ENCODE peak calls at places on chromosomes 11 and 22, in eight cellular contexts. One of them, this sample, is unnamed.

GRCh38 chr11:116328410-116328809 is 444.4 kb downstream of the BUD13 start:
- DNase-seq in GM12878: no peak
- DNase-seq in A549: no peak
- DNase-seq in HepG2: no peak
- DNase-seq in H1: no peak
- DNase-seq in IMR-90: no peak
- DNase-seq in SK-N-SH: no peak
- DNase-seq in K562: no peak
- DNase-seq in this sample: no peak

GRCh38 chr22:19871023-19871844 is 16.6 kb upstream of the GNB1L start:
- DNase-seq in H1: no peak
- DNase-seq in IMR-90: no peak
- DNase-seq in HepG2: no peak
- DNase-seq in GM12878: no peak
- DNase-seq in SK-N-SH: no peak
- DNase-seq in K562: no peak
- DNase-seq in A549: no peak
- DNase-seq in this sample: no peak

GRCh38 chr11:105790841-105791240 is 181.0 kb downstream of the GRIA4 start:
- DNase-seq in GM12878: no peak
- DNase-seq in K562: no peak
- DNase-seq in IMR-90: no peak
- DNase-seq in H1: no peak
- DNase-seq in HepG2: no peak
- DNase-seq in SK-N-SH: no peak
- DNase-seq in A549: no peak
- DNase-seq in this sample: no peak

GRCh38 chr22:24289138-24289537 is 18.5 kb downstream of the SPECC1L start:
- DNase-seq in HepG2: no peak
- DNase-seq in K562: no peak
- DNase-seq in SK-N-SH: no peak
- DNase-seq in GM12878: no peak
- DNase-seq in IMR-90: peak; percentile 84
- DNase-seq in H1: no peak
- DNase-seq in A549: no peak
- DNase-seq in this sample: no peak

GRCh38 chr22:46007003-46007847 is 30.3 kb upstream of the WNT7B start:
- DNase-seq in HepG2: no peak
- DNase-seq in IMR-90: peak; percentile 72
- DNase-seq in K562: no peak
- DNase-seq in H1: no peak
- DNase-seq in GM12878: no peak
- DNase-seq in SK-N-SH: peak; percentile 48
- DNase-seq in A549: peak; percentile 66
- DNase-seq in this sample: peak; percentile 74

GRCh38 chr11:35142481-35143207 is 3.7 kb downstream of the CD44 start:
- DNase-seq in IMR-90: peak; percentile 82
- DNase-seq in HepG2: peak; percentile 20
- DNase-seq in SK-N-SH: no peak
- DNase-seq in H1: no peak
- DNase-seq in A549: no peak
- DNase-seq in K562: peak; percentile 24
- DNase-seq in GM12878: no peak
- DNase-seq in this sample: no peak

GRCh38 chr11:19243143-19243542 is 2.4 kb upstream of the E2F8 start:
- DNase-seq in K562: no peak
- DNase-seq in GM12878: no peak
- DNase-seq in IMR-90: no peak
- DNase-seq in A549: no peak
- DNase-seq in HepG2: no peak
- DNase-seq in SK-N-SH: no peak
- DNase-seq in H1: no peak
- DNase-seq in this sample: no peak

GRCh38 chr11:117840881-117841581 is 16.5 kb upstream of the FXYD2 start:
- DNase-seq in GM12878: no peak
- DNase-seq in HepG2: no peak
- DNase-seq in A549: no peak
- DNase-seq in SK-N-SH: no peak
- DNase-seq in H1: no peak
- DNase-seq in K562: no peak
- DNase-seq in IMR-90: no peak
- DNase-seq in this sample: no peak

GRCh38 chr11:26905368-26905767 is 88.5 kb upstream of the FIBIN start:
- DNase-seq in A549: no peak
- DNase-seq in H1: no peak
- DNase-seq in GM12878: no peak
- DNase-seq in SK-N-SH: peak; percentile 2
- DNase-seq in IMR-90: peak; percentile 4
- DNase-seq in HepG2: no peak
- DNase-seq in K562: no peak
- DNase-seq in this sample: no peak

GRCh38 chr11:17410606-17411379 is 22.3 kb upstream of the KCNJ11 start:
- DNase-seq in SK-N-SH: no peak
- DNase-seq in H1: no peak
- DNase-seq in A549: no peak
- DNase-seq in GM12878: no peak
- DNase-seq in K562: no peak
- DNase-seq in IMR-90: no peak
- DNase-seq in HepG2: no peak
- DNase-seq in this sample: no peak
- TF ChIP-seq RAD21 in SK-N-SH: no peak
- TF ChIP-seq RAD21 in H1: no peak
- TF ChIP-seq RAD21 in A549: no peak
- TF ChIP-seq RAD21 in GM12878: no peak
- TF ChIP-seq RAD21 in K562: no peak
- TF ChIP-seq RAD21 in IMR-90: no peak
- TF ChIP-seq RAD21 in HepG2: no peak
- TF ChIP-seq RAD21 in this sample: no peak

GRCh38 chr11:23404225-23405160 is 544.2 kb upstream of the CCDC179 start:
- DNase-seq in H1: no peak
- DNase-seq in HepG2: no peak
- DNase-seq in GM12878: no peak
- DNase-seq in K562: no peak
- DNase-seq in A549: no peak
- DNase-seq in IMR-90: no peak
- DNase-seq in SK-N-SH: no peak
- DNase-seq in this sample: no peak
- TF ChIP-seq RAD21 in H1: no peak
- TF ChIP-seq RAD21 in HepG2: no peak
- TF ChIP-seq RAD21 in GM12878: no peak
- TF ChIP-seq RAD21 in K562: no peak
- TF ChIP-seq RAD21 in A549: no peak
- TF ChIP-seq RAD21 in IMR-90: no peak
- TF ChIP-seq RAD21 in SK-N-SH: no peak
- TF ChIP-seq RAD21 in this sample: no peak

DNA sequence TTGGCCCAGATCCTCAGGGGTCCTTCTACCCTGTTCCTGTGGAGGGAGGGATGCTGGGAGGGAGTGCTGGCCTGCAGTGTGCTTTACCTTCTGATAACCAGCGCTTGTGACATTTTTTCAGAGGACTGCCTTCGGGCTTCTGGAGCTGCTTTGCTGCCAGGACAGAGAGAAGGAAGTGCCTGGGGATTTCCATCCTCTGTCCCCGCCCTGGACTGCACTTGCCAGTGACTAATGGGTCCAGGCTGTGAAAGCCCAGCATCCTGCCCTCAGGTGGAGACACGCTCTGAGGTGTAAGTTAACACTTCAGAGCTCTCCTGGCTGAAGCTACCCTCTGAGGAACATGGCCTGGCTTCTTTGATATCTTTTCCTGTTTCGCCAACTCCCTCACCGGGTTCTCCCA is 158.7 kb upstream of the SYT13 start:
- DNase-seq in GM12878: no peak
- DNase-seq in A549: peak; percentile 11
- DNase-seq in IMR-90: no peak
- DNase-seq in H1: no peak
- DNase-seq in HepG2: no peak
- DNase-seq in SK-N-SH: no peak
- DNase-seq in K562: no peak
- DNase-seq in this sample: no peak
- TF ChIP-seq RAD21 in GM12878: no peak
- TF ChIP-seq RAD21 in A549: no peak
- TF ChIP-seq RAD21 in IMR-90: no peak
- TF ChIP-seq RAD21 in H1: no peak
- TF ChIP-seq RAD21 in HepG2: no peak
- TF ChIP-seq RAD21 in SK-N-SH: no peak
- TF ChIP-seq RAD21 in K562: no peak
- TF ChIP-seq RAD21 in this sample: no peak

GRCh38 chr22:50178871-50179869 is 6.5 kb upstream of the TRABD start:
- DNase-seq in A549: no peak
- DNase-seq in IMR-90: no peak
- DNase-seq in H1: no peak
- DNase-seq in SK-N-SH: no peak
- DNase-seq in K562: no peak
- DNase-seq in HepG2: no peak
- DNase-seq in GM12878: no peak
- DNase-seq in this sample: no peak
- TF ChIP-seq RAD21 in A549: no peak
- TF ChIP-seq RAD21 in IMR-90: no peak
- TF ChIP-seq RAD21 in H1: no peak
- TF ChIP-seq RAD21 in SK-N-SH: no peak
- TF ChIP-seq RAD21 in K562: no peak
- TF ChIP-seq RAD21 in HepG2: no peak
- TF ChIP-seq RAD21 in GM12878: no peak
- TF ChIP-seq RAD21 in this sample: no peak

DNA sequence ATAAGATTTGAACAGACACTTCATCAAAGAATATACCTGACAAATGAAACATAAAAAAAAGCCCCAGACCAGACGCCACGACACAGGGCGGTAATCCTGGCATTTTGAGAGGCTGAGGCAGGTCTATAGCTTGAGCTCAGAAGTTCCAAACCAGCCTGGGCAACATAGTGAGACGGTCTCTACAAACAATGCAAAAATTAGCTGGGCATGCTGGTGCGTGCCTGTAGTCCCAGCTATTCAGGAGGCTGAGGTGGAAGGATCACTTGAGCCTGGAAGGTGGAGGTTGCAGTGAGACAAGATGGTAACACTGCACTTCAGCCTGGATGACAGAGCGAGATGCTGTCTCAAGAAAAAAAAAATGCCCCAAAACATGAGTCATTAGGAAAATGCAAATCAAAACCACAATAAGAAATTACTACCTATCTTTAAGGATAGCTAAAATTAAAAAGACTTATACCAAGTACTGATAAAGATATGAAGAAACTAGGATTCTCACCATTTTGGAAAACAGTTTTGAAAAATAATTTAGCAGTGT is 91.7 kb upstream of the GRAMD1B start:
- DNase-seq in A549: no peak
- DNase-seq in H1: no peak
- DNase-seq in GM12878: no peak
- DNase-seq in SK-N-SH: no peak
- DNase-seq in K562: no peak
- DNase-seq in HepG2: no peak
- DNase-seq in IMR-90: no peak
- DNase-seq in this sample: no peak
- TF ChIP-seq RAD21 in A549: no peak
- TF ChIP-seq RAD21 in H1: no peak
- TF ChIP-seq RAD21 in GM12878: no peak
- TF ChIP-seq RAD21 in SK-N-SH: no peak
- TF ChIP-seq RAD21 in K562: no peak
- TF ChIP-seq RAD21 in HepG2: no peak
- TF ChIP-seq RAD21 in IMR-90: no peak
- TF ChIP-seq RAD21 in this sample: no peak

GRCh38 chr11:64372802-64373597 is 14.0 kb downstream of the RPS6KA4 start:
- DNase-seq in IMR-90: no peak
- DNase-seq in GM12878: no peak
- DNase-seq in K562: peak; percentile 95
- DNase-seq in SK-N-SH: peak; percentile 90
- DNase-seq in HepG2: peak; percentile 51
- DNase-seq in H1: no peak
- DNase-seq in A549: peak; percentile 88
- DNase-seq in this sample: peak; percentile 92
- TF ChIP-seq RAD21 in IMR-90: no peak
- TF ChIP-seq RAD21 in GM12878: no peak
- TF ChIP-seq RAD21 in K562: no peak
- TF ChIP-seq RAD21 in SK-N-SH: no peak
- TF ChIP-seq RAD21 in HepG2: no peak
- TF ChIP-seq RAD21 in H1: no peak
- TF ChIP-seq RAD21 in A549: no peak
- TF ChIP-seq RAD21 in this sample: no peak